ENCODE peak calls at places on chromosomes 3 and 15, in seven cellular contexts. A is breast epithelium, C is tibial artery, F is neural progenitor cell, J is transverse colon, D is Peyer's patch, Q is psoas muscle. K is an unnamed sample. For H3K36me3, the result is how much of the 10 kb centered on the place peaks cover.

GRCh38 chr3:104359546-104359945 is 1007.2 kb upstream of the ALCAM start:
- DNase-seq in D (no peak), A (no peak), Q (no peak), J (no peak), C (no peak), F (no peak), K (no peak)

GRCh38 chr3:90010341-90010740 is 902.9 kb downstream of the EPHA3 start:
- DNase-seq in J (no peak), A (no peak), Q (no peak), C (no peak), F (peak), D (no peak), K (no peak)

GRCh38 chr15:67884514-67885225 is 44.8 kb upstream of the RNU6-1 start:
- DNase-seq in C (peak), A (peak), D (peak), Q (peak), J (peak), F (peak), K (peak)

GRCh38 chr3:175940881-175941280 is 1081.7 kb downstream of the NAALADL2 start:
- DNase-seq in A (no peak), D (no peak), J (no peak), C (no peak), Q (no peak), F (peak), K (no peak)

GRCh38 chr3:52685285-52685704 is 418 bp downstream of the PBRM1 start:
- DNase-seq in D (peak), A (peak), J (peak), F (peak), C (peak), Q (peak), K (peak)

GRCh38 chr3:193563999-193564398 is 9.3 kb upstream of the ATP13A4 start:
- DNase-seq in D (no peak), Q (no peak), A (no peak), J (peak), F (peak), C (no peak), K (no peak)

GRCh38 chr3:138367912-138368311 is 19.5 kb downstream of the MRAS start:
- DNase-seq in C (peak), Q (peak), J (peak), A (peak), D (no peak), F (peak), K (no peak)

GRCh38 chr3:8537440-8537839 is 35.8 kb downstream of the LMCD1 start:
- DNase-seq in F (no peak), A (no peak), Q (no peak), J (no peak), D (no peak), C (no peak), K (no peak)

GRCh38 chr15:91887921-91888373 is 34.4 kb downstream of the SLCO3A1 start:
- DNase-seq in Q (no peak), F (no peak), A (no peak), J (no peak), C (no peak), D (no peak), K (no peak)

GRCh38 chr15:99106417-99107220 is 1.7 kb downstream of the SYNM start:
- DNase-seq in Q (peak), C (peak), J (no peak), F (no peak), D (no peak), A (no peak), K (no peak)

GRCh38 chr3:115623414-115623868 is at the start of gene GAP43:
- DNase-seq in A (no peak), C (peak), Q (peak), F (peak), D (no peak), J (no peak), K (peak)

GRCh38 chr3:190359813-190360212 is 28.1 kb upstream of the CLDN16 start:
- DNase-seq in C (no peak), F (peak), Q (no peak), A (no peak), D (no peak), J (no peak), K (no peak)

GRCh38 chr3:87161486-87161885 is 65.6 kb upstream of the CHMP2B start:
- DNase-seq in D (no peak), F (no peak), Q (no peak), C (no peak), J (no peak), A (no peak), K (no peak)

GRCh38 chr3:192481638-192482037 is 245.7 kb downstream of the FGF12 start:
- DNase-seq in A (no peak), J (no peak), D (no peak), Q (no peak), F (no peak), C (no peak), K (no peak)

GRCh38 chr15:74789171-74789627 is 7.3 kb downstream of the CSK start:
- DNase-seq in C (no peak), Q (no peak), D (peak), A (no peak), J (peak), F (no peak), K (no peak)

GRCh38 chr15:74791667-74792066 is 9.8 kb downstream of the CSK start:
- DNase-seq in C (no peak), F (no peak), J (no peak), Q (no peak), D (peak), A (no peak), K (peak)

GRCh38 chr15:74791007-74791406 is 9.1 kb downstream of the CSK start:
- DNase-seq in C (no peak), D (no peak), A (no peak), J (no peak), Q (no peak), F (no peak), K (no peak)

GRCh38 chr15:74789741-74790079 is 7.8 kb downstream of the CSK start:
- DNase-seq in Q (no peak), D (no peak), C (no peak), A (no peak), F (no peak), J (no peak), K (no peak)

GRCh38 chr15:74790080-74790916 is 8.4 kb downstream of the CSK start:
- DNase-seq in Q (peak), C (peak), D (peak), A (no peak), F (no peak), J (peak), K (peak)
- H3K36me3 ChIP-seq in Q (under half), C (under half), D (under half), A (under half), F (under half), J (under half), K (under half)

GRCh38 chr3:109696932-109697331 is 359.6 kb upstream of the DPPA4 start:
- DNase-seq in J (no peak), D (no peak), F (no peak), C (no peak), A (no peak), Q (no peak), K (no peak)
- TF ChIP-seq CTCF in J (no peak), D (no peak), F (no peak), C (no peak), A (no peak), Q (no peak), K (no peak)

DNA sequence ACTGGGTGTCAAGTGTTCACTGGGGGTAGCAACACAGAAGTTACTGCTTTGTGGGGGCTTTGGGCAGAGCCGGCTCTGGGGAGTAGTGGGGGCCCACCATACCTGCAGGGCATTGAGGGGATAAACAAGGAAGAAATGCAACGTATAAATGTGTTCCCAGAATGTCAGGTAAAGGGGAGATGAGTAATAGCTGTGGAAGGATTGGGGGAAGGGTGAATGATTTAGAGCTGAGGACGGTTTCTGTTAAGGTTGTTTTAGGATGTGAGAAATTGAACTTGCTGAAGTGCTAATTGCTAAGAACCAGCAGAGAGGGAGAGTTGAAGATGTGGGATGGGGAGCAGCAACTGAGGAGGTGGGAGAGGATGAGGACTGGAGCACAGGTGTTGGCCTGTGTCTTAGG is 10.7 kb downstream of the SCG5 start:
- DNase-seq in Q (no peak), F (no peak), A (no peak), J (no peak), C (no peak), D (no peak), K (no peak)
- H3K36me3 ChIP-seq in Q (under half), F (under half), A (under half), J (under half), C (under half), D (under half), K (under half)

GRCh38 chr3:148882288-148882687 is 17.2 kb downstream of the CPA3 start:
- DNase-seq in C (no peak), D (no peak), F (no peak), A (no peak), Q (no peak), J (no peak), K (no peak)

GRCh38 chr3:148883163-148883562 is 18.1 kb downstream of the CPA3 start:
- DNase-seq in A (no peak), J (no peak), D (no peak), Q (no peak), F (no peak), C (no peak), K (no peak)

GRCh38 chr3:148879256-148879655 is 14.2 kb downstream of the CPA3 start:
- DNase-seq in J (no peak), C (no peak), Q (no peak), D (no peak), A (no peak), F (no peak), K (no peak)

GRCh38 chr3:148881286-148881685 is 16.2 kb downstream of the CPA3 start:
- DNase-seq in Q (no peak), A (no peak), J (no peak), C (no peak), F (no peak), D (no peak), K (no peak)

DNA sequence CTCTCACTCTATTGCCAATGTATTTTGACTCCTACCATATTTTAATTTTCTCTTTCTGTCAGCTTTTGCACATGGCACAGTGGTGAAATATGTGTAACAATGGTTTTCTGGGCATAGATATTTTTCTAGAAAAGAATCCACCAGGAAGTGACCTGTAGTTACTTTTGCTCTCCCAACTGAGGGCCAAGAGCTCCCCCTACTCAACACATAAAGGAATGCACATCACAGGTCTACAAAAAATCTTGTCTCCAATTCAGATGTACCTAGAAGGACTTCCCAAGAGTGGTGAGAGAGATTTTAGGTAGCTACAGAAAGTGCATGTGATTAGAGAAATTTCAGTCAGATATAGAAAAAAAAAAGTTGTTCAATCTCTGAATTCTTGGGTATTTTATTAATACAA is 15.6 kb downstream of the CPA3 start:
- DNase-seq in D (no peak), A (no peak), Q (no peak), C (no peak), F (peak), J (no peak), K (peak)
- TF ChIP-seq CTCF in D (no peak), A (no peak), Q (no peak), C (no peak), F (peak), J (no peak), K (no peak)

DNA sequence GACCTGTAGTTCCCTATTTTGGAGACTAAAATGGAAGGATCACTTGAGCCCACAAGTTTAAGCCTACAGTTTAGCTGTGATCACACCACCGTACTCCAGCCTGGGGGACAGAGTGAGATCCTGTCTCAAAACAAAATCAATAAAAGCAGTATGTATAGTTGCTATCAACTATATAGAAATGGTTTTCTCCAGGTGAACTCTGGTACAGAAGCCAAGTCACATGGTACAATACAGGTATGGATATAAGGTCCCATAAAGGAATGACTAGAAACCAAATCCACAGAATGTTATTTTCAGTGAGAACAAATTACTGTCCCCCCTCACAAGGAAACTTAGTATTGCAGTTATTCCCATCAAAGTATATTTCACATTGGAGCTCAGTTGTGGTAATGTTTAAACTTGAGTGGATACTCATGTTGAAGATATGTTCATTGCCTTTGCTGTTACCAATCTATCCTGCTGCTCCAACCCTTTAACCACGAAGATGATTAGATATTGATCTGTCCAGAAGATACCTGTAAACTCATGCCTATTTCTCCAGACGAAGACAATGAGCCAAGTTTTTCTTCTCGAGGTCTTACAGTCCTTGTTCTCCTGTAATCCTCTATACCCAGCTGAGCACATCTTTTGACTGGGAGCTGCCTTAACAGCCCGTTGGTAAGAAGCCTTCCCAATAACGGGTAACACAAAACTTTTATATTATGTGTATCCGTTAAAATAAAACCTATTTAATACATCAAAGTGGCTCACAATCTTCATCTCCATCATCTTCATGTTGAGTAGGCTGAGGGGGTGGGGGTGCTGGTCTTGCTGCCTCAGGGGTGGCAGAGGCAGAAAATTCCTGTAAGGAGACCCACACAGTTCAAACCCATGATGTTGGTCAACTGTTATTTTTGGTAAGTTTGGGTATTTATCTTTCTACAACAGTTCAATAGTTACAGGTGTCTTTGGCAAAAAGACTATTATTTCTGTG is 24.6 kb downstream of the TRA2B start:
- DNase-seq in D (no peak), C (no peak), Q (no peak), A (no peak), J (no peak), F (no peak), K (no peak)
- H3K36me3 ChIP-seq in D (under half), C (under half), Q (under half), A (under half), J (under half), F (under half), K (under half)

GRCh38 chr3:61893840-61894566 is 332.6 kb downstream of the PTPRG start:
- DNase-seq in J (no peak), Q (no peak), A (no peak), F (no peak), C (no peak), D (no peak), K (no peak)

GRCh38 chr3:61892881-61893280 is 331.5 kb downstream of the PTPRG start:
- DNase-seq in Q (no peak), C (no peak), A (no peak), F (no peak), D (no peak), J (no peak), K (no peak)

GRCh38 chr3:61896251-61896650 is 334.9 kb downstream of the PTPRG start:
- DNase-seq in Q (no peak), C (no peak), J (no peak), F (no peak), A (no peak), D (no peak), K (no peak)

GRCh38 chr3:61897848-61898247 is 336.5 kb downstream of the PTPRG start:
- DNase-seq in F (no peak), A (no peak), J (no peak), Q (no peak), C (no peak), D (no peak), K (no peak)

DNA sequence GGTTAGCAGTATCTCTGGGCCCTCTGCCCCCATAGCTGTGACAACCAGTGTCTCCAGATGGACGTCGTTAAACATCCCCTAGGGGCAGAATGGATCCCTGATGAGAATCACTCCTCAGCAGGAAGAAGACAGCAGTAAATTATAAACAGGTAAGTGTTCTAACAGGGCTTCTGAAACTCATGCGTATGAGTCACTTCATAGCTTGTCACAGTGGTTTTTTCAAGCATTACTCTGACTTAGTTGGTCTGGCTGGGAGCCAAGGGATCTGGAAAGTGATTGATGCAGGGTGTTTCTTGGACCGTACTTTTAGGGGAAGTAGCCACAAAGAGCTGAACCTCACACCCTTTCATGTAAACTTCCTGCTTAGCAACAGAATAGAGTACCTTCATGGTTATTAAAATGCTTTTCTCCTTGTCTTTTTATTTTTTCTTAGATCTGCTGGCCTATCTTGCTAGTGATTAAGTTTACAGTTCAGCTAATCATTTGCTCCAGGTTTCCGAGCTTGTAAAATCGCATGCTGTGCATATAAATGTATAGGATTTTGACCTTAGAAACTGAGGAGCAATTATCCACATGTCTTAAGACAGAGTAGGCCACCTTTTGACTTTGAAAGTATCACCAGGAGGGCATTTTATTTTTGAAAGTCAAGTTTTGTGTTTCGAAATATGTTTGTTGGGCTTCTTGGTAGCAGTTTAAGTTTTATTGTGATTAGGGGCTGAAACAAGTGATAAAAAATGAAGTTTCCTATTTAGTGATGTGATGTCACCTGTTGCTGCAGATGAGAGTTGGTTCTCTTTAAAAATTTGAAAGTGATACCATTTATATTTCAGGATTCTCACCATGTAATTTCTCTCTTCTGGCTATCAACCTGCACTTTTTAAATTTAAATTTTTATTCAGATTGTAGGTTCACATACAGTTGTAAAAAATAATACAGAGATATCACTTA is 333.9 kb downstream of the PTPRG start:
- DNase-seq in C (peak), J (peak), Q (no peak), D (peak), A (peak), F (no peak), K (peak)
- TF ChIP-seq CTCF in C (no peak), J (no peak), Q (no peak), D (peak), A (no peak), F (peak), K (no peak)

DNA sequence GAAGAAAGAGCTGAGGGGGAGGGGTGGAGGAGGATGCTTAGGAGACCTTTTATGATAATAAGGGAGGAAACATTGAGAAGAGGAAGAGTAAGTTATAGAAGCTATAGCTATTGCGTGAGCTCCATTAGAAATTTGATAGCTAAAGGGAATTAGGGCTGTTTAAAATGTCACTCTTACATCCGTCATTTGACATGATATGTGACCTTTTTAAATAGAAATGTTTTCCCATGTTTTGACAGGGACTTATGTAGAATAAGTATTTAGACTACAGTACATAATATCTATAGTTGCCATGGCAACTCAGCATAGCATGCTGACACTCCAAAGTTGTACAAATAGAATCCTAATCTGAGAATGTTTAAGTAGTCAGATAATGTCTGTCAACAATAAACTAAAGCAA is 19.2 kb downstream of the RAD51 start:
- DNase-seq in Q (no peak), D (no peak), J (no peak), A (no peak), C (no peak), F (no peak), K (no peak)
- H3K36me3 ChIP-seq in Q (under half), D (under half), J (under half), A (under half), C (under half), F (under half), K (under half)

DNA sequence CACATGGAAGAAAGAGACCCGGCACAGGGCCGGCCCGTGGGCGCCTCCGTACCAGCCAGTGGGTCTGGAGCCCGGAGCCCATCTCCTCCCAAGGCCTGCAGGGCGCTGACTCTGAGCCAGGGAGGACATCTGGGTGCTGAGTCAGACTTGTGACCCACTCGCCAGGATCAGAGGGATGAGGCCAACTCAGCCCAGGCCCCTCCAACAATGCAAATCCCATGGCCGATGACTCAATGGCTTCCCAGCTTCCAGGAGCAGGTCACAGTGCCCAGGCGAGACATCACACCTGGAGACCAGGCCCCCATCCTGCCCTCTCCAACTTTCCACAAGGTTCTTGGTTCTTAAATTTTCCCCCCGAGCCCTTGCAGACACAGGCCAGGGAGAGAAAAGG is 95.1 kb downstream of the LRIG1 start:
- DNase-seq in D (no peak), C (peak), J (peak), F (no peak), Q (peak), A (no peak), K (peak)
- TF ChIP-seq CTCF in D (no peak), C (no peak), J (no peak), F (no peak), Q (no peak), A (no peak), K (no peak)

DNA sequence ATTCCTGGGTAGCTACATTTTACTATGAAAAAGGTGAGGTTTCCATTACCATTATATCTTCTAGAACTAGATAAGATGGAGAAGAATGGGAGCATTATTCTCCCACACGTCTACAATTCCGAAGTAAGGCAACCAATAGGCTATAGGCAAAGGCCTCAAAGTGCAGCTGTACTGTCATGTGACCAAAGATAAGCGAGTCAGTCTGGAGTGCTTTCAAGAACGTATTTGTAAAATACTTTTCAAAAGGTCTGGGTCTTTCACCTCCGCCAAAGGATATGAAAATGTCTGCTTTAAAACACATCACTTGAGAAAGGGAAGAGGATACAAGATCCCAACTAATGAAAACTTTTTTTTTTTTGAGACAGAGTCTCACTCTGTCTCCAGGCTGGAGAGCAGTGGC is 9.9 kb downstream of the CCPG1 start:
- DNase-seq in D (no peak), Q (no peak), A (no peak), F (no peak), J (no peak), C (no peak), K (no peak)
- H3K36me3 ChIP-seq in D (under half), Q (under half), A (under half), F (under half), J (under half), C (under half), K (under half)

K was measured in adrenal gland.